ENCODE peak calls at places on chromosomes 7 and 10, in six cellular contexts. One of them, this sample, is unnamed.

GRCh38 chr10:32408690-32409089 is 37.2 kb upstream of the CCDC7 start:
- DNase-seq in RPMI8226: peak; percentile 4
- DNase-seq in foreskin fibroblast: no peak
- DNase-seq in H1: no peak
- DNase-seq in D341Med: no peak
- DNase-seq in suprapubic skin: no peak
- DNase-seq in this sample: no peak

GRCh38 chr7:27151945-27152815 is at the start of gene HOXA3:
- DNase-seq in foreskin fibroblast: peak; percentile 78
- DNase-seq in D341Med: peak; percentile 38
- DNase-seq in H1: no peak
- DNase-seq in suprapubic skin: peak; percentile 81
- DNase-seq in RPMI8226: no peak
- DNase-seq in this sample: peak; percentile 74

GRCh38 chr10:121648078-121648477 is 49.8 kb upstream of the FGFR2 start:
- DNase-seq in suprapubic skin: no peak
- DNase-seq in H1: no peak
- DNase-seq in foreskin fibroblast: no peak
- DNase-seq in D341Med: no peak
- DNase-seq in RPMI8226: no peak
- DNase-seq in this sample: no peak

GRCh38 chr7:128104109-128104742 is 73.0 kb upstream of the LRRC4 start:
- DNase-seq in RPMI8226: no peak
- DNase-seq in D341Med: peak; percentile 69
- DNase-seq in suprapubic skin: no peak
- DNase-seq in foreskin fibroblast: peak; percentile 48
- DNase-seq in H1: no peak
- DNase-seq in this sample: peak; percentile 18

GRCh38 chr7:92609921-92610518 is 19.8 kb upstream of the FAM133B start:
- DNase-seq in suprapubic skin: no peak
- DNase-seq in RPMI8226: peak; percentile 33
- DNase-seq in D341Med: no peak
- DNase-seq in foreskin fibroblast: no peak
- DNase-seq in H1: no peak
- DNase-seq in this sample: no peak

GRCh38 chr10:21721000-21721670 is 187.1 kb downstream of the MLLT10 start:
- DNase-seq in foreskin fibroblast: peak; percentile 57
- DNase-seq in H1: no peak
- DNase-seq in D341Med: no peak
- DNase-seq in suprapubic skin: no peak
- DNase-seq in RPMI8226: no peak
- DNase-seq in this sample: peak; percentile 46

GRCh38 chr7:50632561-50633413 is 67.6 kb upstream of the DDC start:
- DNase-seq in RPMI8226: peak; percentile 52
- DNase-seq in H1: peak; percentile 21
- DNase-seq in foreskin fibroblast: peak; percentile 67
- DNase-seq in D341Med: peak; percentile 68
- DNase-seq in suprapubic skin: no peak
- DNase-seq in this sample: peak; percentile 63

GRCh38 chr10:86293323-86293840 is 73.2 kb downstream of the GRID1 start:
- DNase-seq in D341Med: no peak
- DNase-seq in RPMI8226: no peak
- DNase-seq in H1: peak; percentile 41
- DNase-seq in suprapubic skin: no peak
- DNase-seq in foreskin fibroblast: no peak
- DNase-seq in this sample: no peak

GRCh38 chr10:32163076-32163773 is 107.0 kb upstream of the KIF5B start:
- DNase-seq in D341Med: no peak
- DNase-seq in suprapubic skin: no peak
- DNase-seq in foreskin fibroblast: peak; percentile 88
- DNase-seq in RPMI8226: no peak
- DNase-seq in H1: no peak
- DNase-seq in this sample: no peak

GRCh38 chr10:82267014-82267413 is 392.0 kb downstream of the NRG3 start:
- DNase-seq in foreskin fibroblast: peak; percentile 65
- DNase-seq in D341Med: no peak
- DNase-seq in H1: no peak
- DNase-seq in RPMI8226: no peak
- DNase-seq in suprapubic skin: no peak
- DNase-seq in this sample: peak; percentile 51

GRCh38 chr10:88810196-88810961 is 7.8 kb downstream of the LIPM start:
- DNase-seq in RPMI8226: peak; percentile 45
- DNase-seq in D341Med: peak; percentile 43
- DNase-seq in H1: no peak
- DNase-seq in foreskin fibroblast: peak; percentile 86
- DNase-seq in suprapubic skin: no peak
- DNase-seq in this sample: peak; percentile 76

GRCh38 chr7:78734626-78735025 is 718.8 kb downstream of the MAGI2 start:
- DNase-seq in D341Med: no peak
- DNase-seq in foreskin fibroblast: peak; percentile 10
- DNase-seq in RPMI8226: no peak
- DNase-seq in suprapubic skin: no peak
- DNase-seq in H1: no peak
- DNase-seq in this sample: no peak

GRCh38 chr10:103470755-103471653 is 8.0 kb downstream of the CALHM3 start:
- DNase-seq in foreskin fibroblast: peak; percentile 54
- DNase-seq in H1: no peak
- DNase-seq in RPMI8226: peak; percentile 87
- DNase-seq in D341Med: no peak
- DNase-seq in suprapubic skin: no peak
- DNase-seq in this sample: no peak

GRCh38 chr7:116800594-116800993 is 61.8 kb upstream of the CAPZA2 start:
- DNase-seq in H1: no peak
- DNase-seq in D341Med: no peak
- DNase-seq in RPMI8226: no peak
- DNase-seq in suprapubic skin: no peak
- DNase-seq in foreskin fibroblast: no peak
- DNase-seq in this sample: no peak

GRCh38 chr7:19407270-19407669 is 262.0 kb upstream of the FERD3L start:
- DNase-seq in H1: no peak
- DNase-seq in suprapubic skin: no peak
- DNase-seq in D341Med: no peak
- DNase-seq in foreskin fibroblast: no peak
- DNase-seq in RPMI8226: no peak
- DNase-seq in this sample: no peak

GRCh38 chr10:97333351-97333600 is 1.3 kb downstream of the FRAT2 start:
- DNase-seq in D341Med: peak; percentile 37
- DNase-seq in suprapubic skin: no peak
- DNase-seq in RPMI8226: peak; percentile 10
- DNase-seq in foreskin fibroblast: peak; percentile 66
- DNase-seq in H1: no peak
- DNase-seq in this sample: peak; percentile 41

GRCh38 chr10:112383325-112383724 is 9.4 kb downstream of the ACSL5 start:
- DNase-seq in RPMI8226: no peak
- DNase-seq in H1: no peak
- DNase-seq in D341Med: no peak
- DNase-seq in foreskin fibroblast: peak; percentile 65
- DNase-seq in suprapubic skin: no peak
- DNase-seq in this sample: peak; percentile 79

GRCh38 chr7:44326261-44327125 is 1.1 kb upstream of the CAMK2B start:
- DNase-seq in H1: no peak
- DNase-seq in suprapubic skin: no peak
- DNase-seq in foreskin fibroblast: no peak
- DNase-seq in D341Med: no peak
- DNase-seq in RPMI8226: no peak
- DNase-seq in this sample: no peak

GRCh38 chr7:37354661-37355131 is 94.0 kb downstream of the ELMO1 start:
- DNase-seq in RPMI8226: no peak
- DNase-seq in foreskin fibroblast: no peak
- DNase-seq in D341Med: no peak
- DNase-seq in H1: no peak
- DNase-seq in suprapubic skin: peak; percentile 90
- DNase-seq in this sample: peak; percentile 11

GRCh38 chr7:42812779-42813178 is 99.1 kb downstream of the C7orf25 start:
- DNase-seq in foreskin fibroblast: no peak
- DNase-seq in suprapubic skin: no peak
- DNase-seq in H1: no peak
- DNase-seq in D341Med: no peak
- DNase-seq in RPMI8226: no peak
- DNase-seq in this sample: no peak

GRCh38 chr7:104794154-104794553 is 219.9 kb upstream of the KMT2E start:
- DNase-seq in foreskin fibroblast: peak; percentile 48
- DNase-seq in suprapubic skin: no peak
- DNase-seq in D341Med: no peak
- DNase-seq in RPMI8226: no peak
- DNase-seq in H1: no peak
- DNase-seq in this sample: no peak

GRCh38 chr10:132632851-132633684 is 95.5 kb downstream of the INPP5A start:
- DNase-seq in suprapubic skin: peak; percentile 58
- DNase-seq in H1: no peak
- DNase-seq in foreskin fibroblast: peak; percentile 58
- DNase-seq in RPMI8226: no peak
- DNase-seq in D341Med: no peak
- DNase-seq in this sample: peak; percentile 84

GRCh38 chr10:73809061-73809818 is 2.2 kb downstream of the NDST2 start:
- DNase-seq in foreskin fibroblast: no peak
- DNase-seq in H1: no peak
- DNase-seq in RPMI8226: no peak
- DNase-seq in suprapubic skin: no peak
- DNase-seq in D341Med: no peak
- DNase-seq in this sample: no peak

GRCh38 chr10:14507156-14507555 is 176.4 kb upstream of the FRMD4A start:
- DNase-seq in H1: no peak
- DNase-seq in suprapubic skin: no peak
- DNase-seq in foreskin fibroblast: no peak
- DNase-seq in RPMI8226: no peak
- DNase-seq in D341Med: no peak
- DNase-seq in this sample: no peak

GRCh38 chr10:119595715-119596515 is 849 bp downstream of the TIAL1 start:
- DNase-seq in D341Med: peak; percentile 53
- DNase-seq in suprapubic skin: peak; percentile 78
- DNase-seq in H1: no peak
- DNase-seq in RPMI8226: peak; percentile 26
- DNase-seq in foreskin fibroblast: peak; percentile 68
- DNase-seq in this sample: peak; percentile 58

GRCh38 chr10:122624546-122624945 is 64.0 kb downstream of the DMBT1 start:
- DNase-seq in D341Med: no peak
- DNase-seq in RPMI8226: no peak
- DNase-seq in H1: no peak
- DNase-seq in foreskin fibroblast: no peak
- DNase-seq in suprapubic skin: no peak
- DNase-seq in this sample: no peak

GRCh38 chr7:151704969-151705743 is 171.8 kb downstream of the PRKAG2 start:
- DNase-seq in suprapubic skin: no peak
- DNase-seq in RPMI8226: no peak
- DNase-seq in foreskin fibroblast: peak; percentile 28
- DNase-seq in H1: no peak
- DNase-seq in D341Med: no peak
- DNase-seq in this sample: no peak

GRCh38 chr7:55469271-55469681 is 103.0 kb downstream of the VOPP1 start:
- DNase-seq in foreskin fibroblast: no peak
- DNase-seq in suprapubic skin: no peak
- DNase-seq in H1: no peak
- DNase-seq in RPMI8226: no peak
- DNase-seq in D341Med: no peak
- DNase-seq in this sample: no peak

GRCh38 chr7:156519070-156519469 is 121.5 kb upstream of the RNF32 start:
- DNase-seq in foreskin fibroblast: no peak
- DNase-seq in RPMI8226: no peak
- DNase-seq in suprapubic skin: no peak
- DNase-seq in H1: no peak
- DNase-seq in D341Med: no peak
- DNase-seq in this sample: no peak

GRCh38 chr7:120460928-120461327 is 188.0 kb downstream of the KCND2 start:
- DNase-seq in RPMI8226: no peak
- DNase-seq in D341Med: no peak
- DNase-seq in H1: no peak
- DNase-seq in suprapubic skin: no peak
- DNase-seq in foreskin fibroblast: no peak
- DNase-seq in this sample: no peak

GRCh38 chr10:19788075-19788686 is 28.1 kb upstream of the PLXDC2 start:
- DNase-seq in foreskin fibroblast: peak; percentile 68
- DNase-seq in suprapubic skin: no peak
- DNase-seq in D341Med: peak; percentile 41
- DNase-seq in H1: no peak
- DNase-seq in RPMI8226: peak; percentile 45
- DNase-seq in this sample: peak; percentile 80

GRCh38 chr10:82856953-82857352 is 982.0 kb downstream of the NRG3 start:
- DNase-seq in D341Med: no peak
- DNase-seq in RPMI8226: no peak
- DNase-seq in foreskin fibroblast: no peak
- DNase-seq in H1: no peak
- DNase-seq in suprapubic skin: no peak
- DNase-seq in this sample: no peak

GRCh38 chr7:100803398-100804161 is 23.7 kb downstream of the EPHB4 start:
- DNase-seq in foreskin fibroblast: peak; percentile 96
- DNase-seq in RPMI8226: peak; percentile 98
- DNase-seq in H1: no peak
- DNase-seq in suprapubic skin: peak; percentile 79
- DNase-seq in D341Med: peak; percentile 67
- DNase-seq in this sample: peak; percentile 85

GRCh38 chr10:76892766-76893479 is 744.7 kb downstream of the KCNMA1 start:
- DNase-seq in suprapubic skin: no peak
- DNase-seq in D341Med: no peak
- DNase-seq in foreskin fibroblast: no peak
- DNase-seq in H1: no peak
- DNase-seq in RPMI8226: no peak
- DNase-seq in this sample: no peak

GRCh38 chr10:35341521-35341920 is 5.2 kb downstream of the CCNY start:
- DNase-seq in RPMI8226: peak; percentile 52
- DNase-seq in suprapubic skin: no peak
- DNase-seq in D341Med: no peak
- DNase-seq in foreskin fibroblast: no peak
- DNase-seq in H1: no peak
- DNase-seq in this sample: no peak

GRCh38 chr10:13417459-13418126 is 69.5 kb upstream of the SEPHS1 start:
- DNase-seq in foreskin fibroblast: no peak
- DNase-seq in H1: no peak
- DNase-seq in suprapubic skin: no peak
- DNase-seq in D341Med: no peak
- DNase-seq in RPMI8226: no peak
- DNase-seq in this sample: peak; percentile 80

GRCh38 chr10:105742184-105742583 is 1101.1 kb downstream of the SORCS3 start:
- DNase-seq in H1: no peak
- DNase-seq in D341Med: no peak
- DNase-seq in foreskin fibroblast: peak; percentile 1
- DNase-seq in RPMI8226: peak; percentile 3
- DNase-seq in suprapubic skin: no peak
- DNase-seq in this sample: no peak